ENCODE peak calls at places on chromosomes 3 and 15, in ten cellular contexts. I, P, D, H, S, F, A, Q, T and X are unnamed samples.

GRCh38 chr3:185709241-185709955 is 115.4 kb downstream of the IGF2BP2 start:
- DNase-seq in Q (no peak), F (no peak), P (no peak), I (no peak), A (no peak), S (no peak), T (no peak), D (no peak), H (no peak), X (no peak)

GRCh38 chr15:66749841-66750575 is 48.0 kb downstream of the SMAD6 start:
- DNase-seq in P (no peak), H (no peak), S (no peak), T (no peak), Q (no peak), D (no peak), A (no peak), I (no peak), F (no peak), X (no peak)

GRCh38 chr15:62362144-62362543 is 197.1 kb upstream of the C2CD4B start:
- DNase-seq in H (no peak), P (no peak), F (no peak), A (no peak), T (no peak), I (no peak), D (no peak), S (no peak), Q (no peak), X (no peak)

GRCh38 chr3:12758025-12758830 is 831 bp downstream of the TMEM40 start:
- DNase-seq in F (peak), I (no peak), T (no peak), H (peak), Q (no peak), P (no peak), S (peak), D (no peak), A (no peak), X (peak)

GRCh38 chr3:635393-635792 is 438.8 kb downstream of the CHL1 start:
- DNase-seq in H (no peak), F (no peak), S (no peak), I (no peak), D (no peak), Q (no peak), T (no peak), P (no peak), A (no peak), X (no peak)

GRCh38 chr3:119388577-119388976 is 74.8 kb downstream of the TMEM39A start:
- DNase-seq in F (no peak), P (no peak), D (no peak), H (no peak), S (no peak), I (no peak), Q (no peak), A (no peak), T (no peak), X (peak)

GRCh38 chr3:67083277-67083676 is 85.2 kb downstream of the KBTBD8 start:
- DNase-seq in P (no peak), T (no peak), F (no peak), Q (peak), D (no peak), S (no peak), A (no peak), I (no peak), H (no peak), X (peak)

GRCh38 chr15:25683415-25683814 is 179.7 kb downstream of the ATP10A start:
- DNase-seq in D (no peak), S (no peak), T (no peak), P (no peak), I (peak), Q (no peak), H (no peak), A (no peak), F (no peak), X (no peak)

GRCh38 chr3:157098121-157098822 is 61.7 kb downstream of the CCNL1 start:
- DNase-seq in A (no peak), P (no peak), D (no peak), T (no peak), H (no peak), S (no peak), Q (no peak), F (no peak), I (no peak), X (no peak)

GRCh38 chr15:62549345-62549970 is 384.4 kb upstream of the C2CD4B start:
- DNase-seq in S (no peak), H (no peak), P (no peak), A (no peak), F (no peak), Q (no peak), D (peak), T (no peak), I (no peak), X (peak)

GRCh38 chr3:62134061-62134496 is 239.3 kb downstream of the FEZF2 start:
- DNase-seq in Q (no peak), T (no peak), A (no peak), F (peak), H (no peak), I (no peak), P (no peak), S (peak), D (no peak), X (peak)

GRCh38 chr15:99951471-99951870 is 218.2 kb upstream of the LYSMD4 start:
- DNase-seq in P (no peak), I (no peak), T (peak), D (no peak), Q (no peak), S (no peak), A (no peak), F (no peak), H (no peak), X (no peak)

GRCh38 chr3:141231923-141232861 is 567 bp downstream of the PXYLP1 start:
- DNase-seq in F (peak), Q (peak), P (no peak), H (peak), D (no peak), A (no peak), S (peak), I (no peak), T (peak), X (peak)

GRCh38 chr15:56973463-56973862 is 55.0 kb downstream of the TCF12 start:
- DNase-seq in P (no peak), Q (no peak), H (no peak), I (no peak), A (no peak), F (no peak), D (no peak), S (no peak), T (no peak), X (no peak)

GRCh38 chr15:35736150-35736549 is 190.2 kb upstream of the DPH6 start:
- DNase-seq in T (no peak), F (no peak), S (no peak), A (no peak), H (no peak), I (no peak), Q (no peak), P (no peak), D (no peak), X (no peak)

GRCh38 chr15:87710406-87710805 is 546.1 kb downstream of the NTRK3 start:
- DNase-seq in T (peak), H (peak), A (no peak), P (peak), D (no peak), F (peak), I (peak), Q (no peak), S (no peak), X (no peak)

GRCh38 chr3:41975421-41976103 is 13.7 kb upstream of the ULK4 start:
- DNase-seq in P (no peak), T (no peak), S (no peak), I (no peak), A (no peak), F (no peak), D (no peak), H (no peak), Q (no peak), X (peak)

GRCh38 chr3:66406841-66407240 is 94.0 kb downstream of the LRIG1 start:
- DNase-seq in D (no peak), S (peak), H (no peak), F (no peak), T (no peak), I (peak), P (no peak), A (no peak), Q (no peak), X (no peak)

GRCh38 chr3:94183551-94183950 is 120.7 kb downstream of the NSUN3 start:
- DNase-seq in A (no peak), P (no peak), S (no peak), D (no peak), H (no peak), F (no peak), T (no peak), I (no peak), Q (no peak), X (no peak)

GRCh38 chr15:40511093-40511471 is 40.3 kb downstream of the CHST14 start:
- DNase-seq in H (no peak), F (no peak), S (no peak), A (no peak), D (no peak), I (no peak), P (no peak), Q (peak), T (no peak), X (no peak)

GRCh38 chr15:36982441-36982840 is 117.9 kb downstream of the MEIS2 start:
- DNase-seq in S (no peak), P (no peak), A (no peak), F (no peak), D (no peak), Q (no peak), H (no peak), T (no peak), I (no peak), X (no peak)

GRCh38 chr3:190877925-190878324 is 15.4 kb upstream of the GMNC start:
- DNase-seq in A (no peak), D (no peak), Q (no peak), H (no peak), P (no peak), S (no peak), I (no peak), T (no peak), F (no peak), X (no peak)
- TF ChIP-seq CTCF in A (peak), D (peak), Q (no peak), H (no peak), P (peak), S (no peak), I (no peak), T (no peak), F (no peak), X (peak)

GRCh38 chr15:28917791-28918140 is 32.0 kb downstream of the APBA2 start:
- DNase-seq in F (no peak), Q (no peak), D (no peak), I (no peak), P (no peak), S (no peak), T (no peak), H (no peak), A (no peak), X (no peak)

GRCh38 chr15:28915041-28915810 is 29.5 kb downstream of the APBA2 start:
- DNase-seq in T (no peak), F (no peak), I (no peak), Q (peak), P (no peak), D (no peak), S (no peak), H (no peak), A (no peak), X (no peak)

GRCh38 chr15:28914483-28915023 is 28.8 kb downstream of the APBA2 start:
- DNase-seq in H (no peak), S (no peak), P (no peak), A (no peak), F (no peak), T (no peak), Q (peak), D (no peak), I (no peak), X (no peak)

GRCh38 chr15:28914046-28914445 is 28.3 kb downstream of the APBA2 start:
- DNase-seq in T (no peak), A (no peak), S (no peak), Q (peak), P (no peak), D (no peak), I (no peak), F (no peak), H (no peak), X (no peak)

DNA sequence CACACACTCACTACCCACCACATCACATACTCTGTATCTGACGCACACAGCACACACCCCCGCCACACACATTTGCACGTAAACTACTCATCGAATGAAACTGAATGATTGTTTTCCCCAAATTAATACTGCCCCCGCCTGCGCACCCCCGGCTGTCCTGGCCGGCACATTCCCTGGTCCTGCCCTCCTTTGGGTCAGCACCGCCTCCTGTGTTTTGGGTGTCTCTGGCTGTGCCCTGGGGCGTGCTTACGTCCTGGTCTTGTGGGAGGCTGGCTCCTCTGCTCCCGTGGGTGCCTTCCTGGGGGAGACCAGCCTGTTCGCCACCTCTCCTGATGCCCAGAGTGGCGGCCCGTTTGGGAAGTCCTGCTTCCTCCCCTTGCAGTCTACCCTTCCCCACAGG is 30.2 kb downstream of the APBA2 start:
- DNase-seq in P (no peak), H (no peak), I (no peak), D (no peak), T (no peak), F (no peak), A (no peak), S (no peak), Q (peak), X (no peak)
- H3K27ac ChIP-seq in P (no peak), H (no peak), I (no peak), D (no peak), T (no peak), F (no peak), A (no peak), S (no peak), Q (no peak), X (no peak)

DNA sequence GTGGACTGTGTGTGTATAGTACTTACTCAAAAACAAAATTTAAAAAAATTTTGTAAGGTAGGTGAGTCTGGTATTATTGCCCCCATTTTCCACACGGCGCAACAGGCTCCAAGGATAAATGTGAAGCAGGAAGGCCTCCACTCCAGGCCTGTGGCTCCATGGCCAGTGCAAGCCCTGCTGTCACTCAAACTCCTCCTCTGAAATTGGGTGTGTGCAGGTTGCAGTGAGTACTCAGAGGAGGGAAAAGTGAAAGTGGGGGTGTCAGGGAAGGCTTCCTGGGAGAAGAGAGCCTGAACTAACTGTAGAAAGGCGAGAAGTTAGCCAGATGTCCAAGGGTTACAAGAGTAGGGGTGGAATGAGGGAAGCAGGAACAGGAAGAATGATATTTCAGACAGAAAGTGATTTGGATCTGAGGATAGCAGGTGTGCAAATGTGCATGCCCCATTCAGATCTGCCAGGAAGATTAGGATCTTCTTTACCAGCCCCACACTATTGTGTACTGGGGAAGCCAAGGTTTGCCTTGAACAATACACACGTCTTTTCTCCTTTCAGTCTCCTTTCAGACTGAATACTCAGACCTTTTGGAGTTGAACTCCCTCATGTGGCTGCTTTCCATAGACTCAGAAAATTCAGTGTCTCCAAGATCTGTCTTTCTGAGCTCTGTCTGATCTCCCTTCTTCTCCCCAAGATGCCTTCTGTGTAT is 48.7 kb upstream of the RYK start:
- DNase-seq in P (no peak), A (no peak), S (no peak), H (no peak), I (no peak), Q (no peak), D (no peak), T (no peak), F (no peak), X (no peak)
- TF ChIP-seq CTCF in P (peak), A (peak), S (peak), H (peak), I (no peak), Q (no peak), D (peak), T (peak), F (peak), X (peak)

GRCh38 chr3:177340243-177340830 is 143.1 kb upstream of the TBL1XR1 start:
- DNase-seq in P (no peak), Q (no peak), A (no peak), I (no peak), S (no peak), F (no peak), T (no peak), H (no peak), D (no peak), X (no peak)

GRCh38 chr3:177341766-177342165 is 144.5 kb upstream of the TBL1XR1 start:
- DNase-seq in D (no peak), P (no peak), Q (no peak), A (no peak), T (no peak), I (no peak), S (no peak), H (no peak), F (no peak), X (no peak)

GRCh38 chr3:177337548-177338331 is 140.5 kb upstream of the TBL1XR1 start:
- DNase-seq in D (no peak), T (no peak), S (no peak), I (no peak), H (no peak), Q (no peak), P (no peak), F (no peak), A (no peak), X (peak)

GRCh38 chr3:177336841-177337430 is 139.7 kb upstream of the TBL1XR1 start:
- DNase-seq in H (no peak), T (no peak), Q (no peak), A (no peak), S (no peak), I (no peak), D (no peak), P (no peak), F (no peak), X (no peak)

DNA sequence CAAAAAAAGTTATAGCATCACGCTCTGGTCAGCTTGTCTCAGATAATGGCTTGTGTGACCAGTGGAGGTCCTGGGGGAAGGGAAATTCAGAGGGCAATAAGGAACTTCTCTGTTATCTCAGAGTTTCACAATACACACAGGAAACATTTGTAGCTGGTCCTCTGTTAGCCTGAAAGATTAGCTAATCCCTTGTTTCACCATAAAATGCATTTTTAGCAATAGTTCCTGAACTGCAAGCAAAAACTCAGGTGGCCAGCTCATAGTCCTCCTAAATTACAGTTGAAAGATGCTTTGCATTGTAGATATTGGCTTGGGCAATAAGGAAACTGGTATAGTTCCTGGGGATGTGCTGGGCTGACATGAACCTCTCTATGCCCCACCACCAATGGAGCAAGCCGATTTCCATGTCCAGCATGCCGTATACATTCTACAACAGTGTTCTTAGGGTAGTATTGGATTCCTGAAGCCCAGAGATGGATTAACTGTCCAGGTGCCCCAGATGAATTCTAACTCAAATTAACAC is 141.5 kb upstream of the TBL1XR1 start:
- DNase-seq in S (no peak), I (no peak), F (no peak), T (no peak), P (no peak), D (no peak), H (no peak), A (no peak), Q (no peak), X (no peak)
- H3K27ac ChIP-seq in S (no peak), I (no peak), F (peak), T (no peak), P (no peak), D (peak), H (no peak), A (no peak), Q (peak), X (no peak)

GRCh38 chr3:75655501-75655904 is 8.6 kb upstream of the FRG2C start:
- DNase-seq in D (no peak), Q (no peak), A (no peak), S (no peak), F (no peak), H (no peak), P (no peak), T (no peak), I (no peak), X (no peak)
- TF ChIP-seq CTCF in D (no peak), Q (no peak), A (no peak), S (no peak), F (no peak), H (no peak), P (no peak), T (no peak), I (no peak), X (no peak)